ENCODE peak calls at places on chromosomes 3 and 15, in nine cellular contexts. One of them, this sample, is unnamed.

GRCh38 chr15:100835626-100836025 is 44.0 kb upstream of the ALDH1A3 start:
- DNase-seq in adipocyte: no peak
- DNase-seq in HCT116: no peak
- DNase-seq in Peyer's patch: no peak
- DNase-seq in endothelial cell of umbilical vein: no peak
- DNase-seq in spleen: no peak
- DNase-seq in AG04450: no peak
- DNase-seq in Panc1: no peak
- DNase-seq in lower lobe of right lung: no peak
- DNase-seq in this sample: no peak

GRCh38 chr15:51401872-51402517 is 60.5 kb downstream of the GLDN start:
- DNase-seq in adipocyte: peak; percentile 55
- DNase-seq in HCT116: no peak
- DNase-seq in Peyer's patch: peak; percentile 52
- DNase-seq in endothelial cell of umbilical vein: peak; percentile 13
- DNase-seq in spleen: peak; percentile 84
- DNase-seq in AG04450: no peak
- DNase-seq in Panc1: no peak
- DNase-seq in lower lobe of right lung: peak; percentile 67
- DNase-seq in this sample: peak; percentile 78

GRCh38 chr3:150376001-150376848 is 31.9 kb upstream of the TSC22D2 start:
- DNase-seq in adipocyte: peak; percentile 95
- DNase-seq in HCT116: no peak
- DNase-seq in Peyer's patch: no peak
- DNase-seq in endothelial cell of umbilical vein: peak; percentile 40
- DNase-seq in spleen: no peak
- DNase-seq in AG04450: no peak
- DNase-seq in Panc1: no peak
- DNase-seq in lower lobe of right lung: no peak
- DNase-seq in this sample: no peak

GRCh38 chr3:165778891-165779290 is 58.3 kb downstream of the BCHE start:
- DNase-seq in adipocyte: no peak
- DNase-seq in HCT116: no peak
- DNase-seq in Peyer's patch: no peak
- DNase-seq in endothelial cell of umbilical vein: no peak
- DNase-seq in spleen: no peak
- DNase-seq in AG04450: no peak
- DNase-seq in Panc1: no peak
- DNase-seq in lower lobe of right lung: no peak
- DNase-seq in this sample: no peak

GRCh38 chr15:72585659-72586058 is 68.8 kb upstream of the GOLGA6B start:
- DNase-seq in adipocyte: peak; percentile 18
- DNase-seq in HCT116: no peak
- DNase-seq in Peyer's patch: no peak
- DNase-seq in endothelial cell of umbilical vein: peak; percentile 15
- DNase-seq in spleen: no peak
- DNase-seq in AG04450: no peak
- DNase-seq in Panc1: no peak
- DNase-seq in lower lobe of right lung: no peak
- DNase-seq in this sample: no peak

GRCh38 chr3:117510396-117510795 is 800.8 kb downstream of the TUSC7 start:
- DNase-seq in adipocyte: peak; percentile 16
- DNase-seq in HCT116: no peak
- DNase-seq in Peyer's patch: no peak
- DNase-seq in endothelial cell of umbilical vein: no peak
- DNase-seq in spleen: no peak
- DNase-seq in AG04450: no peak
- DNase-seq in Panc1: no peak
- DNase-seq in lower lobe of right lung: no peak
- DNase-seq in this sample: no peak

GRCh38 chr3:161081675-161082462 is 23.3 kb downstream of the B3GALNT1 start:
- DNase-seq in adipocyte: peak; percentile 38
- DNase-seq in HCT116: no peak
- DNase-seq in Peyer's patch: no peak
- DNase-seq in endothelial cell of umbilical vein: peak; percentile 22
- DNase-seq in spleen: no peak
- DNase-seq in AG04450: no peak
- DNase-seq in Panc1: no peak
- DNase-seq in lower lobe of right lung: no peak
- DNase-seq in this sample: no peak

GRCh38 chr15:51759557-51760070 is 8.2 kb downstream of the TMOD2 start:
- DNase-seq in adipocyte: peak; percentile 95
- DNase-seq in HCT116: no peak
- DNase-seq in Peyer's patch: peak; percentile 59
- DNase-seq in endothelial cell of umbilical vein: no peak
- DNase-seq in spleen: no peak
- DNase-seq in AG04450: peak; percentile 81
- DNase-seq in Panc1: no peak
- DNase-seq in lower lobe of right lung: peak; percentile 62
- DNase-seq in this sample: peak; percentile 59

GRCh38 chr15:50182233-50183013 is 427 bp downstream of the SLC27A2 start:
- DNase-seq in adipocyte: peak; percentile 46
- DNase-seq in HCT116: peak; percentile 8
- DNase-seq in Peyer's patch: peak; percentile 79
- DNase-seq in endothelial cell of umbilical vein: peak; percentile 23
- DNase-seq in spleen: peak; percentile 88
- DNase-seq in AG04450: no peak
- DNase-seq in Panc1: no peak
- DNase-seq in lower lobe of right lung: peak; percentile 61
- DNase-seq in this sample: no peak

GRCh38 chr3:40407611-40408010 is 20.6 kb downstream of the ENTPD3 start:
- DNase-seq in adipocyte: no peak
- DNase-seq in HCT116: no peak
- DNase-seq in Peyer's patch: no peak
- DNase-seq in endothelial cell of umbilical vein: no peak
- DNase-seq in spleen: no peak
- DNase-seq in AG04450: no peak
- DNase-seq in Panc1: no peak
- DNase-seq in lower lobe of right lung: no peak
- DNase-seq in this sample: no peak

GRCh38 chr3:171013822-171014748 is 12.4 kb downstream of the SLC2A2 start:
- DNase-seq in adipocyte: no peak
- DNase-seq in HCT116: no peak
- DNase-seq in Peyer's patch: no peak
- DNase-seq in endothelial cell of umbilical vein: no peak
- DNase-seq in spleen: no peak
- DNase-seq in AG04450: no peak
- DNase-seq in Panc1: no peak
- DNase-seq in lower lobe of right lung: no peak
- DNase-seq in this sample: no peak

GRCh38 chr15:48544816-48545215 is 100.7 kb downstream of the FBN1 start:
- DNase-seq in adipocyte: peak; percentile 28
- DNase-seq in HCT116: no peak
- DNase-seq in Peyer's patch: no peak
- DNase-seq in endothelial cell of umbilical vein: no peak
- DNase-seq in spleen: no peak
- DNase-seq in AG04450: no peak
- DNase-seq in Panc1: no peak
- DNase-seq in lower lobe of right lung: no peak
- DNase-seq in this sample: no peak

GRCh38 chr3:170012683-170013400 is 25.0 kb upstream of the GPR160 start:
- DNase-seq in adipocyte: no peak
- DNase-seq in HCT116: no peak
- DNase-seq in Peyer's patch: no peak
- DNase-seq in endothelial cell of umbilical vein: no peak
- DNase-seq in spleen: no peak
- DNase-seq in AG04450: no peak
- DNase-seq in Panc1: no peak
- DNase-seq in lower lobe of right lung: no peak
- DNase-seq in this sample: no peak

GRCh38 chr3:165643433-165643824 is 193.8 kb downstream of the BCHE start:
- DNase-seq in adipocyte: peak; percentile 5
- DNase-seq in HCT116: no peak
- DNase-seq in Peyer's patch: no peak
- DNase-seq in endothelial cell of umbilical vein: no peak
- DNase-seq in spleen: no peak
- DNase-seq in AG04450: peak; percentile 6
- DNase-seq in Panc1: no peak
- DNase-seq in lower lobe of right lung: no peak
- DNase-seq in this sample: no peak

GRCh38 chr3:159239054-159239453 is 437.2 kb downstream of the MFSD1 start:
- DNase-seq in adipocyte: peak; percentile 79
- DNase-seq in HCT116: no peak
- DNase-seq in Peyer's patch: no peak
- DNase-seq in endothelial cell of umbilical vein: no peak
- DNase-seq in spleen: no peak
- DNase-seq in AG04450: no peak
- DNase-seq in Panc1: no peak
- DNase-seq in lower lobe of right lung: no peak
- DNase-seq in this sample: no peak

GRCh38 chr3:97970929-97971460 is 1.2 kb downstream of the RIOX2 start:
- DNase-seq in adipocyte: no peak
- DNase-seq in HCT116: no peak
- DNase-seq in Peyer's patch: no peak
- DNase-seq in endothelial cell of umbilical vein: no peak
- DNase-seq in spleen: no peak
- DNase-seq in AG04450: no peak
- DNase-seq in Panc1: no peak
- DNase-seq in lower lobe of right lung: no peak
- DNase-seq in this sample: no peak

GRCh38 chr3:61560452-61561373 is 658 bp upstream of the PTPRG start:
- DNase-seq in adipocyte: peak; percentile 92
- DNase-seq in HCT116: peak; percentile 45
- DNase-seq in Peyer's patch: peak; percentile 87
- DNase-seq in endothelial cell of umbilical vein: peak; percentile 78
- DNase-seq in spleen: peak; percentile 83
- DNase-seq in AG04450: peak; percentile 46
- DNase-seq in Panc1: no peak
- DNase-seq in lower lobe of right lung: peak; percentile 84
- DNase-seq in this sample: peak; percentile 88

GRCh38 chr3:61561374-61562041 is at the start of gene PTPRG:
- DNase-seq in adipocyte: peak; percentile 98
- DNase-seq in HCT116: peak; percentile 69
- DNase-seq in Peyer's patch: peak; percentile 88
- DNase-seq in endothelial cell of umbilical vein: peak; percentile 95
- DNase-seq in spleen: peak; percentile 79
- DNase-seq in AG04450: peak; percentile 83
- DNase-seq in Panc1: no peak
- DNase-seq in lower lobe of right lung: peak; percentile 85
- DNase-seq in this sample: peak; percentile 95

GRCh38 chr3:61562042-61562809 is 855 bp downstream of the PTPRG start:
- DNase-seq in adipocyte: peak; percentile 69
- DNase-seq in HCT116: no peak
- DNase-seq in Peyer's patch: no peak
- DNase-seq in endothelial cell of umbilical vein: peak; percentile 48
- DNase-seq in spleen: no peak
- DNase-seq in AG04450: no peak
- DNase-seq in Panc1: no peak
- DNase-seq in lower lobe of right lung: no peak
- DNase-seq in this sample: peak; percentile 70

GRCh38 chr3:61562810-61563613 is 1.6 kb downstream of the PTPRG start:
- DNase-seq in adipocyte: peak; percentile 76
- DNase-seq in HCT116: no peak
- DNase-seq in Peyer's patch: peak; percentile 59
- DNase-seq in endothelial cell of umbilical vein: peak; percentile 35
- DNase-seq in spleen: no peak
- DNase-seq in AG04450: no peak
- DNase-seq in Panc1: no peak
- DNase-seq in lower lobe of right lung: peak; percentile 50
- DNase-seq in this sample: peak; percentile 73

GRCh38 chr3:61559108-61559731 is 2.2 kb upstream of the PTPRG start:
- DNase-seq in adipocyte: peak; percentile 38
- DNase-seq in HCT116: no peak
- DNase-seq in Peyer's patch: no peak
- DNase-seq in endothelial cell of umbilical vein: no peak
- DNase-seq in spleen: no peak
- DNase-seq in AG04450: no peak
- DNase-seq in Panc1: no peak
- DNase-seq in lower lobe of right lung: no peak
- DNase-seq in this sample: peak; percentile 28
- H3K4me3 ChIP-seq in adipocyte: peak overlapping the region; percentile 88
- H3K4me3 ChIP-seq in HCT116: peak overlapping the region; percentile 83
- H3K4me3 ChIP-seq in Peyer's patch: no peak overlapping the region
- H3K4me3 ChIP-seq in endothelial cell of umbilical vein: peak overlapping the region; percentile 82
- H3K4me3 ChIP-seq in spleen: no peak overlapping the region
- H3K4me3 ChIP-seq in AG04450: no peak overlapping the region
- H3K4me3 ChIP-seq in Panc1: no peak overlapping the region
- H3K4me3 ChIP-seq in lower lobe of right lung: no peak overlapping the region
- H3K4me3 ChIP-seq in this sample: no peak overlapping the region

GRCh38 chr15:44038801-44039200 is 156.3 kb downstream of the FRMD5 start:
- DNase-seq in adipocyte: peak; percentile 22
- DNase-seq in HCT116: no peak
- DNase-seq in Peyer's patch: no peak
- DNase-seq in endothelial cell of umbilical vein: no peak
- DNase-seq in spleen: no peak
- DNase-seq in AG04450: no peak
- DNase-seq in Panc1: no peak
- DNase-seq in lower lobe of right lung: no peak
- DNase-seq in this sample: peak; percentile 9
- H3K4me3 ChIP-seq in adipocyte: no peak overlapping the region
- H3K4me3 ChIP-seq in HCT116: no peak overlapping the region
- H3K4me3 ChIP-seq in Peyer's patch: no peak overlapping the region
- H3K4me3 ChIP-seq in endothelial cell of umbilical vein: no peak overlapping the region
- H3K4me3 ChIP-seq in spleen: no peak overlapping the region
- H3K4me3 ChIP-seq in AG04450: no peak overlapping the region
- H3K4me3 ChIP-seq in Panc1: peak overlapping the region; percentile 16
- H3K4me3 ChIP-seq in lower lobe of right lung: no peak overlapping the region
- H3K4me3 ChIP-seq in this sample: no peak overlapping the region

GRCh38 chr15:97652041-97652440 is 308.5 kb upstream of the ARRDC4 start:
- DNase-seq in adipocyte: no peak
- DNase-seq in HCT116: no peak
- DNase-seq in Peyer's patch: no peak
- DNase-seq in endothelial cell of umbilical vein: no peak
- DNase-seq in spleen: no peak
- DNase-seq in AG04450: no peak
- DNase-seq in Panc1: no peak
- DNase-seq in lower lobe of right lung: no peak
- DNase-seq in this sample: no peak
- H3K4me3 ChIP-seq in adipocyte: no peak overlapping the region
- H3K4me3 ChIP-seq in HCT116: no peak overlapping the region
- H3K4me3 ChIP-seq in Peyer's patch: no peak overlapping the region
- H3K4me3 ChIP-seq in endothelial cell of umbilical vein: no peak overlapping the region
- H3K4me3 ChIP-seq in spleen: no peak overlapping the region
- H3K4me3 ChIP-seq in AG04450: no peak overlapping the region
- H3K4me3 ChIP-seq in Panc1: no peak overlapping the region
- H3K4me3 ChIP-seq in lower lobe of right lung: no peak overlapping the region
- H3K4me3 ChIP-seq in this sample: no peak overlapping the region

DNA sequence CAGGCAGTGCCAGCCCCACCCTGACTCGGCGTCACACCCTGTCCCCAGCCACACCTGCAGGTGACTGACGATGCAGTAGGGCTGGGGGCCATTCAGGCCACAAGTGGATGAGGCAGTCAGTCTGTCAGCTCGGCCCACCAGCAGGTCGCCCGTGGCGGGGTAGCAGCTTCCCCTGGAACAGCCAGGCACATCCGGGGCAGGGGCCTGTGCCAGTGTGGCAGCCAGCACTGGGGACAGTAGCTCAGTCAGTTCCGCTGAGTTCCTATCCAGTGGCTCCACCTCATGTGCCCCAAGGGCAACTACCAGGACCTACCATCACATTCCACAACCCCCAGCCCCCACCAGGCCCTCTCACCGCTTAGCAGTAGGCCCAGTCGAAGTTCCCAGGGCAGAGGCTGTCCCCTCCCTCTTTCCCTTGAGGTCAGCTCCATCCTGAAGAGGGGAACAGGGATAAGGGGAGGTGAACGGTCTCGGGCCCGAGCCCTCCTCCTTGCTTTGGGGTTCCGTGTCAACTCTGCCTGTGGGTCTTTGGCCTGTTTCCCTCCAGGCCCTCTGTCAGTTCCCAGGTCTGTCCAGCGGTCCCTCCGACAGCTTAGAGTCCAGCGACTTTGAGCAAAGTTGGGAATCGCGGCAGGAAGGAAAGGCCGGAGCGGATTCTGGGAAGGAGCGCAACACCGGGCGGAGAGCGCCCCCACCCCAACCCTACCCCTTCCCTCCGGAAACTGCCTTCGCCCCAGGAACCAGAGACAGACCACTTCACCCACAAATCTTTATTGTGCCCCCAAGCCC is at the start of gene LAMB2:
- DNase-seq in adipocyte: peak; percentile 95
- DNase-seq in HCT116: peak; percentile 66
- DNase-seq in Peyer's patch: peak; percentile 83
- DNase-seq in endothelial cell of umbilical vein: peak; percentile 86
- DNase-seq in spleen: peak; percentile 85
- DNase-seq in AG04450: peak; percentile 38
- DNase-seq in Panc1: no peak
- DNase-seq in lower lobe of right lung: peak; percentile 66
- DNase-seq in this sample: peak; percentile 94
- H3K4me3 ChIP-seq in adipocyte: peak within 1 kb of the TSS; percentile 90
- H3K4me3 ChIP-seq in HCT116: peak within 1 kb of the TSS; percentile 91
- H3K4me3 ChIP-seq in Peyer's patch: peak within 1 kb of the TSS; percentile 37
- H3K4me3 ChIP-seq in endothelial cell of umbilical vein: peak within 1 kb of the TSS; percentile 89
- H3K4me3 ChIP-seq in spleen: peak within 1 kb of the TSS; percentile 68
- H3K4me3 ChIP-seq in AG04450: peak within 1 kb of the TSS; percentile 89
- H3K4me3 ChIP-seq in Panc1: peak within 1 kb of the TSS; percentile 89
- H3K4me3 ChIP-seq in lower lobe of right lung: peak within 1 kb of the TSS; percentile 76
- H3K4me3 ChIP-seq in this sample: peak within 1 kb of the TSS; percentile 71

This sample was measured in H7.